ENCODE peak calls at places on chromosomes 13 and 19, in five cellular contexts. M is NCI-H748 treated with DMSO at 0.1 percent for 48 hours; D is AG09309; U is naive thymus-derived CD8-positive, alpha-beta T cell; R is foreskin fibroblast. J is an unnamed sample.

GRCh38 chr19:44258835-44259413 is 762 bp upstream of the ZNF233 start:
- DNase-seq in D (no peak), R (no peak), U (no peak), M (no peak), J (no peak)

GRCh38 chr13:74193391-74193790 is 59.2 kb upstream of the KLF12 start:
- DNase-seq in D (no peak), M (no peak), R (peak), U (no peak), J (no peak)

GRCh38 chr13:110499621-110500281 is 61.8 kb downstream of the RAB20 start:
- DNase-seq in U (no peak), D (peak), M (peak), R (peak), J (no peak)

GRCh38 chr13:33526718-33527117 is 241.2 kb upstream of the STARD13 start:
- DNase-seq in R (no peak), D (no peak), U (no peak), M (no peak), J (no peak)

GRCh38 chr13:113667771-113668490 is 912 bp downstream of the GRK1 start:
- DNase-seq in U (no peak), R (no peak), D (no peak), M (no peak), J (no peak)

GRCh38 chr19:11420894-11421606 is 1.9 kb upstream of the RGL3 start:
- DNase-seq in D (no peak), M (no peak), R (no peak), U (no peak), J (no peak)

GRCh38 chr19:48608798-48609263 is 2.3 kb downstream of the SPACA4 start:
- DNase-seq in R (peak), M (peak), U (peak), D (no peak), J (peak)

GRCh38 chr13:66657165-66657895 is 572.8 kb downstream of the PCDH9 start:
- DNase-seq in D (peak), R (peak), M (peak), U (no peak), J (no peak)

GRCh38 chr19:4555657-4556561 is 3.6 kb downstream of the SEMA6B start:
- DNase-seq in R (no peak), U (no peak), D (no peak), M (peak), J (no peak)

GRCh38 chr19:50896591-50897190 is 14.5 kb downstream of the KLK4 start:
- DNase-seq in R (peak), D (no peak), U (no peak), M (no peak), J (no peak)

GRCh38 chr13:26977541-26977940 is 194.1 kb downstream of the USP12 start:
- DNase-seq in D (no peak), M (no peak), U (no peak), R (peak), J (no peak)

GRCh38 chr13:112978561-112979405 is 9.8 kb downstream of the MCF2L start:
- DNase-seq in U (no peak), D (no peak), R (no peak), M (no peak), J (no peak)

GRCh38 chr19:39144487-39145071 is 19.0 kb downstream of the PAK4 start:
- DNase-seq in D (no peak), M (no peak), R (peak), U (no peak), J (no peak)

GRCh38 chr19:5093297-5093858 is 124.5 kb downstream of the KDM4B start:
- DNase-seq in M (no peak), D (no peak), R (no peak), U (no peak), J (no peak)

GRCh38 chr13:81916471-81916870 is 1575.5 kb upstream of the SPRY2 start:
- DNase-seq in D (no peak), R (no peak), M (no peak), U (no peak), J (no peak)

GRCh38 chr13:29817604-29818378 is 32.6 kb downstream of the UBL3 start:
- DNase-seq in D (no peak), U (no peak), R (no peak), M (no peak), J (no peak)

GRCh38 chr19:3353493-3353892 is 12.9 kb upstream of the NFIC start:
- DNase-seq in M (no peak), R (no peak), U (no peak), D (no peak), J (no peak)

GRCh38 chr13:77511552-77511951 is 24.0 kb upstream of the SCEL start:
- DNase-seq in U (no peak), D (no peak), M (peak), R (peak), J (no peak)

GRCh38 chr13:43132911-43133310 is 109.5 kb downstream of the DNAJC15 start:
- DNase-seq in R (no peak), M (no peak), U (no peak), D (no peak), J (no peak)

GRCh38 chr19:36686365-36687213 is 823 bp upstream of the ZNF567 start:
- DNase-seq in D (no peak), U (no peak), R (peak), M (peak), J (no peak)